ENCODE peak calls at places on chromosome 1, in five cellular contexts. One of them, this sample, is unnamed.

GRCh38 chr1:241229216-241229615 is 127.8 kb downstream of the RGS7 start:
- DNase-seq in left lung: no peak
- DNase-seq in stomach: peak; percentile 52
- DNase-seq in foreskin fibroblast: no peak
- DNase-seq in PC-3: no peak
- DNase-seq in this sample: no peak

GRCh38 chr1:46458846-46459245 is 30.8 kb upstream of the DMBX1 start:
- DNase-seq in left lung: no peak
- DNase-seq in stomach: no peak
- DNase-seq in foreskin fibroblast: no peak
- DNase-seq in PC-3: no peak
- DNase-seq in this sample: no peak

GRCh38 chr1:172967936-172968335 is 82.8 kb downstream of the TNFSF18 start:
- DNase-seq in left lung: no peak
- DNase-seq in stomach: no peak
- DNase-seq in foreskin fibroblast: peak; percentile 51
- DNase-seq in PC-3: no peak
- DNase-seq in this sample: no peak

GRCh38 chr1:185432943-185433342 is 115.9 kb upstream of the IVNS1ABP start:
- DNase-seq in left lung: no peak
- DNase-seq in stomach: no peak
- DNase-seq in foreskin fibroblast: no peak
- DNase-seq in PC-3: no peak
- DNase-seq in this sample: no peak

GRCh38 chr1:185159966-185160365 is 3.0 kb downstream of the SWT1 start:
- DNase-seq in left lung: no peak
- DNase-seq in stomach: no peak
- DNase-seq in foreskin fibroblast: peak; percentile 18
- DNase-seq in PC-3: no peak
- DNase-seq in this sample: no peak

GRCh38 chr1:29901618-29902017 is 665.3 kb downstream of the PTPRU start:
- DNase-seq in left lung: no peak
- DNase-seq in stomach: no peak
- DNase-seq in foreskin fibroblast: no peak
- DNase-seq in PC-3: no peak
- DNase-seq in this sample: no peak

GRCh38 chr1:164560504-164560903 is 1.5 kb downstream of the PBX1 start:
- DNase-seq in left lung: no peak
- DNase-seq in stomach: no peak
- DNase-seq in foreskin fibroblast: no peak
- DNase-seq in PC-3: no peak
- DNase-seq in this sample: no peak

GRCh38 chr1:205615789-205616188 is 16.0 kb downstream of the ELK4 start:
- DNase-seq in left lung: no peak
- DNase-seq in stomach: no peak
- DNase-seq in foreskin fibroblast: no peak
- DNase-seq in PC-3: no peak
- DNase-seq in this sample: no peak

GRCh38 chr1:214935258-214935657 is 147.3 kb upstream of the KCNK2 start:
- DNase-seq in left lung: no peak
- DNase-seq in stomach: no peak
- DNase-seq in foreskin fibroblast: no peak
- DNase-seq in PC-3: no peak
- DNase-seq in this sample: no peak

GRCh38 chr1:25565626-25566025 is 22.2 kb downstream of the LDLRAP1 start:
- DNase-seq in left lung: no peak
- DNase-seq in stomach: no peak
- DNase-seq in foreskin fibroblast: no peak
- DNase-seq in PC-3: no peak
- DNase-seq in this sample: no peak

GRCh38 chr1:84603941-84604830 is 29.9 kb upstream of the CTBS start:
- DNase-seq in left lung: no peak
- DNase-seq in stomach: no peak
- DNase-seq in foreskin fibroblast: peak; percentile 96
- DNase-seq in PC-3: peak; percentile 97
- DNase-seq in this sample: peak; percentile 83

GRCh38 chr1:147676306-147677085 is 6.2 kb upstream of the ACP6 start:
- DNase-seq in left lung: no peak
- DNase-seq in stomach: no peak
- DNase-seq in foreskin fibroblast: peak; percentile 81
- DNase-seq in PC-3: peak; percentile 95
- DNase-seq in this sample: no peak

GRCh38 chr1:94801919-94802546 is 18.1 kb upstream of the SLC44A3 start:
- DNase-seq in left lung: no peak
- DNase-seq in stomach: no peak
- DNase-seq in foreskin fibroblast: peak; percentile 89
- DNase-seq in PC-3: peak; percentile 83
- DNase-seq in this sample: peak; percentile 68

GRCh38 chr1:39397487-39397886 is 93.9 kb upstream of the BMP8A start:
- DNase-seq in left lung: no peak
- DNase-seq in stomach: no peak
- DNase-seq in foreskin fibroblast: no peak
- DNase-seq in PC-3: no peak
- DNase-seq in this sample: no peak

GRCh38 chr1:92583821-92584760 is 97.4 kb upstream of the GFI1 start:
- DNase-seq in left lung: no peak
- DNase-seq in stomach: no peak
- DNase-seq in foreskin fibroblast: peak; percentile 62
- DNase-seq in PC-3: peak; percentile 72
- DNase-seq in this sample: no peak
- H3K4me3 ChIP-seq in left lung: no peak overlapping the region
- H3K4me3 ChIP-seq in stomach: no peak overlapping the region
- H3K4me3 ChIP-seq in foreskin fibroblast: no peak overlapping the region
- H3K4me3 ChIP-seq in PC-3: peak overlapping the region; percentile 37
- H3K4me3 ChIP-seq in this sample: no peak overlapping the region

DNA sequence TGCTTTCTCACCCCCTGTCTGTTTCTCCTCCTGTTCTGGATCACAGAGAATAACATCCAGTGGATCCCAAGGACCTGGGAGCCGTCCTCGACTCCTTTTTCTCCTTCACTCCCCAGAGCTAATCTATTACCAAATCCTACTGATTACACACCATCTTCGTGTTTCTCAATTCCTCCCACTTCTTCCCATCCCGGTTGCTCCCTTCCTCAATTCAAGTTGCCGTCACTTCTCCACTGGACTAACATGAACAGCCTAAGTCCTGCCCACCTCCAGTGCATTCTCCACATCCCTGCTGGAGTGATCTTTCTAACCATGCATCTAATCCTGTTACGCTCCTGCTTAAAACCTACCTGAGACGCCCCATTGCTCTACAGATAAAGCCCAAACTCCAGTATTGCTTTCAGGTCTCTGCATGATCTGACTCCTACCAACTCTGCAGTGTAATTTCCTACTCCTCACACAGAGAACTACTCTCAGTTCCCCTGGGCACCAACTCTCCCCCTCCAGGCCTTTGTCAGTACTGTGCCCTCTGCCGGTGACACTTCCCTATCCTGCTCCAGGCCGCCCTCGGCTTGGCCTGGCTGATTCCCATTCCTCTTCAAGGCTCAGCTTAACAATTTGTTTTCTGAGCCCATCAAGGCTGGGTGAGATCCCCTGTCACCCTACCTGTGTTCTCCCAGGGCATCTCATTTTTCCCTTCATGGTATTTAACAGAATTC is 2.4 kb downstream of the SLAMF8 start:
- DNase-seq in left lung: peak; percentile 75
- DNase-seq in stomach: peak; percentile 49
- DNase-seq in foreskin fibroblast: no peak
- DNase-seq in PC-3: no peak
- DNase-seq in this sample: no peak
- TF ChIP-seq CTCF in left lung: peak; percentile 17
- TF ChIP-seq CTCF in stomach: no peak
- TF ChIP-seq CTCF in foreskin fibroblast: no peak
- TF ChIP-seq CTCF in PC-3: no peak
- TF ChIP-seq CTCF in this sample: no peak

GRCh38 chr1:213783273-213783672 is 204.5 kb upstream of the PROX1 start:
- DNase-seq in left lung: no peak
- DNase-seq in stomach: no peak
- DNase-seq in foreskin fibroblast: no peak
- DNase-seq in PC-3: no peak
- DNase-seq in this sample: no peak

GRCh38 chr1:213790565-213790964 is 197.2 kb upstream of the PROX1 start:
- DNase-seq in left lung: no peak
- DNase-seq in stomach: no peak
- DNase-seq in foreskin fibroblast: no peak
- DNase-seq in PC-3: no peak
- DNase-seq in this sample: no peak

GRCh38 chr1:213783898-213784297 is 203.9 kb upstream of the PROX1 start:
- DNase-seq in left lung: no peak
- DNase-seq in stomach: no peak
- DNase-seq in foreskin fibroblast: no peak
- DNase-seq in PC-3: no peak
- DNase-seq in this sample: no peak

GRCh38 chr1:213786683-213787082 is 201.1 kb upstream of the PROX1 start:
- DNase-seq in left lung: no peak
- DNase-seq in stomach: no peak
- DNase-seq in foreskin fibroblast: no peak
- DNase-seq in PC-3: no peak
- DNase-seq in this sample: no peak
- H3K4me3 ChIP-seq in left lung: no peak overlapping the region
- H3K4me3 ChIP-seq in stomach: no peak overlapping the region
- H3K4me3 ChIP-seq in foreskin fibroblast: no peak overlapping the region
- H3K4me3 ChIP-seq in PC-3: no peak overlapping the region
- H3K4me3 ChIP-seq in this sample: no peak overlapping the region

DNA sequence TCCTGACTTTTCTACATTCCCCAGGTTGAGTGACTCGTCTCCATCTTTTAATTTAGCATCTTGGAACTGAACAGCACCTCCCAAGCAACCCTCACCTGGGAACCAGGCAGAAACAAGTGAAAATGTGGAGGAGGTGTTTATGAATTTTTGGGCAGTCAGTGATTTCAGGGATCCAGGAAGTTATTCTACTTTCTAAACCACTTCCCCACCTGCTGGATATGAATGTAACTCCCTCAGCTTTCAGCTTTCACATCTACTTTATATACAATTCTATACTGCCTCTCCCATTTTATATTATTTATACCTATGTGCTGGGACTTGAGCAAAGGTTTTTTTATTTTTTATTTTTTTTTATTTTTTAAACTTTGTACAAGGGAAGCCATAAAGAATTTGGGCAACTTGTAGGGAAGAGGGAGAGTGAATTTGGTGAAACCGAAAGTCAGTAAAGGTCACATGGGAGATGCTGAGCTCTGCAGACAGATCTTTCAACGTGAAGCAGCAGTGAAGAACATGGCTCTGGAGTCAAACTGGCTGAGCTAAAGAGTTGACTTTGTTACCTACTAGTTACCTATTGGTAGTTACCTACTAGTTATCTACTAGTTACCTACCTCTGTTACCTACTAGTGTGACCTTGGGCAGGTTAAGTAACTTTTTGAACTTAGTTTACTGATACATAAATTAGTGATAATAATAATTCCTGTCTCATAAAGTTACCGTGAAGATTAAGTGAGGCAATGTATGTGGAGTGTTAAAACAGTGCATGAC is 45.5 kb downstream of the DDR2 start:
- DNase-seq in left lung: no peak
- DNase-seq in stomach: no peak
- DNase-seq in foreskin fibroblast: no peak
- DNase-seq in PC-3: no peak
- DNase-seq in this sample: no peak
- TF ChIP-seq CTCF in left lung: no peak
- TF ChIP-seq CTCF in stomach: no peak
- TF ChIP-seq CTCF in foreskin fibroblast: no peak
- TF ChIP-seq CTCF in PC-3: no peak
- TF ChIP-seq CTCF in this sample: no peak

GRCh38 chr1:183025782-183026774 is 2.9 kb downstream of the LAMC1 start:
- DNase-seq in left lung: no peak
- DNase-seq in stomach: no peak
- DNase-seq in foreskin fibroblast: peak; percentile 31
- DNase-seq in PC-3: peak; percentile 35
- DNase-seq in this sample: no peak

GRCh38 chr1:183029591-183030000 is 6.4 kb downstream of the LAMC1 start:
- DNase-seq in left lung: no peak
- DNase-seq in stomach: no peak
- DNase-seq in foreskin fibroblast: peak; percentile 81
- DNase-seq in PC-3: peak; percentile 75
- DNase-seq in this sample: no peak

GRCh38 chr1:183027031-183027430 is 3.8 kb downstream of the LAMC1 start:
- DNase-seq in left lung: no peak
- DNase-seq in stomach: no peak
- DNase-seq in foreskin fibroblast: no peak
- DNase-seq in PC-3: no peak
- DNase-seq in this sample: no peak

GRCh38 chr1:183030053-183030452 is 6.8 kb downstream of the LAMC1 start:
- DNase-seq in left lung: no peak
- DNase-seq in stomach: no peak
- DNase-seq in foreskin fibroblast: peak; percentile 71
- DNase-seq in PC-3: peak; percentile 71
- DNase-seq in this sample: no peak

GRCh38 chr1:183027791-183028190 is 4.6 kb downstream of the LAMC1 start:
- DNase-seq in left lung: no peak
- DNase-seq in stomach: no peak
- DNase-seq in foreskin fibroblast: no peak
- DNase-seq in PC-3: no peak
- DNase-seq in this sample: no peak
- H3K4me3 ChIP-seq in left lung: no peak overlapping the region
- H3K4me3 ChIP-seq in stomach: peak overlapping the region; percentile 81
- H3K4me3 ChIP-seq in foreskin fibroblast: peak overlapping the region; percentile 84
- H3K4me3 ChIP-seq in PC-3: peak overlapping the region; percentile 88
- H3K4me3 ChIP-seq in this sample: peak overlapping the region; percentile 87

GRCh38 chr1:43975249-43975961 is 645 bp downstream of the ATP6V0B start:
- DNase-seq in left lung: peak; percentile 90
- DNase-seq in stomach: peak; percentile 74
- DNase-seq in foreskin fibroblast: peak; percentile 54
- DNase-seq in PC-3: no peak
- DNase-seq in this sample: no peak

GRCh38 chr1:43976045-43976444 is 1.3 kb downstream of the ATP6V0B start:
- DNase-seq in left lung: no peak
- DNase-seq in stomach: no peak
- DNase-seq in foreskin fibroblast: no peak
- DNase-seq in PC-3: no peak
- DNase-seq in this sample: no peak

GRCh38 chr1:43973981-43974442 is 748 bp upstream of the ATP6V0B start:
- DNase-seq in left lung: no peak
- DNase-seq in stomach: no peak
- DNase-seq in foreskin fibroblast: no peak
- DNase-seq in PC-3: no peak
- DNase-seq in this sample: no peak

GRCh38 chr1:43976890-43977289 is 2.1 kb upstream of the B4GALT2 start:
- DNase-seq in left lung: no peak
- DNase-seq in stomach: no peak
- DNase-seq in foreskin fibroblast: no peak
- DNase-seq in PC-3: no peak
- DNase-seq in this sample: no peak

GRCh38 chr1:43974443-43975248 is at the start of gene ATP6V0B:
- DNase-seq in left lung: peak; percentile 98
- DNase-seq in stomach: peak; percentile 98
- DNase-seq in foreskin fibroblast: peak; percentile 99
- DNase-seq in PC-3: peak; percentile 95
- DNase-seq in this sample: peak; percentile 97
- TF ChIP-seq CTCF in left lung: no peak
- TF ChIP-seq CTCF in stomach: no peak
- TF ChIP-seq CTCF in foreskin fibroblast: no peak
- TF ChIP-seq CTCF in PC-3: no peak
- TF ChIP-seq CTCF in this sample: peak; percentile 46

GRCh38 chr1:75616436-75617433 is 5.8 kb upstream of the SLC44A5 start:
- DNase-seq in left lung: no peak
- DNase-seq in stomach: no peak
- DNase-seq in foreskin fibroblast: peak; percentile 63
- DNase-seq in PC-3: no peak
- DNase-seq in this sample: no peak
- H3K4me3 ChIP-seq in left lung: no peak overlapping the region
- H3K4me3 ChIP-seq in stomach: peak overlapping the region; percentile 64
- H3K4me3 ChIP-seq in foreskin fibroblast: no peak overlapping the region
- H3K4me3 ChIP-seq in PC-3: peak overlapping the region; percentile 69
- H3K4me3 ChIP-seq in this sample: peak overlapping the region; percentile 74